ENCODE peak calls at places on chromosomes 12 and 14, in four cellular contexts. F is PC-3, R is stomach, H is astrocyte of the spinal cord. E is an unnamed sample.

GRCh38 chr12:64390275-64390851 is at the start of gene C12orf56:
- DNase-seq in F (no peak), R (no peak), H (no peak), E (no peak)

GRCh38 chr12:65568517-65568916 is 255.8 kb upstream of the HMGA2 start:
- DNase-seq in F (peak), R (peak), H (peak), E (no peak)

GRCh38 chr12:101327547-101327946 is 47.6 kb downstream of the UTP20 start:
- DNase-seq in F (no peak), R (no peak), H (no peak), E (no peak)

GRCh38 chr12:5348491-5348890 is 83.4 kb upstream of the NTF3 start:
- DNase-seq in F (no peak), R (no peak), H (no peak), E (no peak)

GRCh38 chr14:69766984-69767368 is at the start of gene SRSF5:
- DNase-seq in F (peak), R (peak), H (peak), E (peak)

GRCh38 chr14:34665785-34666425 is 36.0 kb upstream of the SNX6 start:
- DNase-seq in F (peak), R (no peak), H (peak), E (peak)

GRCh38 chr14:99768381-99768780 is 24.8 kb upstream of the EML1 start:
- DNase-seq in F (no peak), R (no peak), H (no peak), E (no peak)

GRCh38 chr14:21248338-21248737 is 20.9 kb downstream of the HNRNPC start:
- DNase-seq in F (no peak), R (no peak), H (no peak), E (no peak)

GRCh38 chr14:102323102-102323501 is 3.6 kb downstream of the ZNF839 start:
- DNase-seq in F (peak), R (peak), H (peak), E (no peak)

GRCh38 chr12:56989866-56990610 is 16.3 kb downstream of the ZBTB39 start:
- DNase-seq in F (no peak), R (no peak), H (no peak), E (no peak)

GRCh38 chr12:122020795-122021192 is 890 bp upstream of the BCL7A start:
- DNase-seq in F (no peak), R (no peak), H (no peak), E (no peak)

GRCh38 chr14:53519137-53519536 is 366.0 kb upstream of the DDHD1 start:
- DNase-seq in F (peak), R (no peak), H (peak), E (no peak)

GRCh38 chr12:78887008-78887407 is 22.4 kb downstream of the SYT1 start:
- DNase-seq in F (peak), R (no peak), H (peak), E (no peak)

GRCh38 chr12:122366685-122367475 is 55.6 kb downstream of the CLIP1 start:
- DNase-seq in F (peak), R (no peak), H (peak), E (peak)

GRCh38 chr12:121295746-121296617 is 527 bp downstream of the CAMKK2 start:
- DNase-seq in F (peak), R (no peak), H (peak), E (no peak)

GRCh38 chr12:119225454-119225853 is 46.7 kb downstream of the HSPB8 start:
- DNase-seq in F (no peak), R (no peak), H (no peak), E (no peak)

GRCh38 chr12:22738945-22739344 is 114.0 kb downstream of the ETNK1 start:
- DNase-seq in F (no peak), R (no peak), H (peak), E (no peak)

GRCh38 chr14:71231521-71232393 is 324.5 kb downstream of the PCNX1 start:
- DNase-seq in F (no peak), R (no peak), H (no peak), E (no peak)

GRCh38 chr12:103645202-103645601 is 58.1 kb downstream of the STAB2 start:
- DNase-seq in F (no peak), R (no peak), H (peak), E (no peak)

GRCh38 chr12:69108024-69108423 is 131.3 kb upstream of the CPSF6 start:
- DNase-seq in F (peak), R (no peak), H (peak), E (no peak)

GRCh38 chr12:105294164-105294563 is 36.3 kb upstream of the C12orf75 start:
- DNase-seq in F (no peak), R (no peak), H (no peak), E (no peak)

GRCh38 chr14:51554339-51554920 is 97.3 kb upstream of the FRMD6 start:
- DNase-seq in F (peak), R (no peak), H (peak), E (no peak)

GRCh38 chr12:109951136-109951535 is 45.0 kb downstream of the GIT2 start:
- DNase-seq in F (peak), R (no peak), H (peak), E (no peak)
- H3K4me3 ChIP-seq in F (peak), R (no peak), H (no peak), E (no peak)

GRCh38 chr12:24356189-24356708 is 406.8 kb upstream of the SOX5 start:
- DNase-seq in F (no peak), R (no peak), H (no peak), E (no peak)
- TF ChIP-seq CTCF in F (no peak), R (no peak), H (no peak), E (no peak)

GRCh38 chr12:95115641-95116040 is 42.2 kb upstream of the NR2C1 start:
- DNase-seq in F (peak), R (no peak), H (no peak), E (no peak)
- H3K4me3 ChIP-seq in F (no peak), R (no peak), H (no peak), E (no peak)

DNA sequence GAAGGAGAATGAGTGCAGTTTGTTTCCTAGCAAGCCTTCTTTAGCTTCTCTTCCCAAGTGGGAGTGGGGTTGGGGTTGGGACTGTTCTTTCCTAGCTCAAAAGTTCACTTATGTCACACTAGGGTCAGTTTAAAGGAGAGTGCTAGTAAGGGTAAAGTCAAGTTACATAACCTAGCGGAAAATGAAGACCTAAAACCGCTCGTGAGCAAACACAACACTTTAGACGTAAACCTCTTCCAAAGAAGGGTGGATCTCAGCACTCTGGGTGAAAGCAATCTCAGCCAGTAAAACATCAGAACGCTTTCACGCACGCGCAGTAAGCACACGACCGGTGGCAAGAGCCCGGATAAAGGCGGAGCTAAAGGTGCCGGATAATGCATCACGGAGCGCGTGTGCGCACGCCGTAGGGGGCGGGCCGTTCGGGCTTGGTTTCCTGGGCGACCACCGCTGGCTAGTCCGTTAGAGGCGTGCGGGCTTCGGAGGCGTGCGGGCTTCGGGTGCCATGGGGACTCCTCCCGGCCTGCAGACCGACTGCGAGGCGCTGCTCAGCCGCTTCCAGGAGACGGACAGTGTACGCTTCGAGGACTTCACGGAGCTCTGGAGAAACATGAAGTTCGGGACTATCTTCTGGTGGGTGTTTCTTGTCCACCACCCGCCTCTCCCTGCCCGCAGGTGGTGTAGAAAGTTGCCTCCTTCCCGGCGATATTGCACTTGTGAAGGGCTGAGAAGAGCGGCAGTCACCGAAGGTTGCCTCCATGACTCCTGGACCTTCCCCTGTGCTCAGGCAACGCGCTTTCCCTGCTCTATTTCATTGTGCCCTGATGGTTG is at the start of gene SNAPC1:
- DNase-seq in F (peak), R (peak), H (peak), E (peak)
- TF ChIP-seq CTCF in F (no peak), R (no peak), H (no peak), E (no peak)

GRCh38 chr12:93380480-93381121 is 2.9 kb downstream of the NUDT4 start:
- DNase-seq in F (peak), R (no peak), H (peak), E (no peak)
- H3K4me3 ChIP-seq in F (peak), R (peak), H (peak), E (peak)

GRCh38 chr14:74572829-74573360 is 39.1 kb downstream of the LTBP2 start:
- DNase-seq in F (no peak), R (no peak), H (peak), E (no peak)

GRCh38 chr14:74570696-74571095 is 41.3 kb downstream of the LTBP2 start:
- DNase-seq in F (no peak), R (no peak), H (no peak), E (no peak)

GRCh38 chr14:74571901-74572828 is 39.9 kb downstream of the LTBP2 start:
- DNase-seq in F (peak), R (no peak), H (peak), E (peak)

GRCh38 chr14:74569826-74570591 is 42.0 kb downstream of the LTBP2 start:
- DNase-seq in F (peak), R (no peak), H (no peak), E (no peak)

DNA sequence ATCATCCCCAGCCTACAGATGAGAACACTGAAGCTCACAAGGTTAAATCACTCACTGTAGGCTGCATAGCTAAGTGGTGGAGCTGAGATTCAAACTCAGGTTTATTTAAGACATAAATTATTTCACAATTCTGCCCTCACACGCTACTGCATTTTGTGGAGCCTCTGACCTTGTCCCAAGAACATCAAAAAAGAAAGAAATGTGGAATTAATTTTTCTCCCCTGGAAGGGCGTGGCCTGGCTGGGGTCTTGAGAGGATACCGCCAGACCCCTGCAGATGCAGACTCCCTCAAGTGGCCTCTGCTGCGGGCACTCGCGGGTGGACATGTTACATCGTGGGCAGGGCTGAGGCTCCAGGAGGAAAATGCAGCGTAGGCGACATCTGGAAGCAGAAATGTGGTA is 40.6 kb downstream of the LTBP2 start:
- DNase-seq in F (peak), R (no peak), H (no peak), E (no peak)
- TF ChIP-seq CTCF in F (no peak), R (no peak), H (no peak), E (no peak)

E was measured in HFF-Myc.